ENCODE peak calls at places on chromosomes 12 and 14, in seven cellular contexts. L is tibial artery; F is dorsolateral prefrontal cortex; W is effector memory CD4-positive, alpha-beta T cell; K is Peyer's patch; P is AG04450; J is tibial nerve. H is an unnamed sample.

GRCh38 chr12:68018315-68018714 is 29.1 kb downstream of the IFNG-AS1 start:
- DNase-seq in J (no peak), P (no peak), L (no peak), W (no peak), F (no peak), K (no peak), H (no peak)

GRCh38 chr14:106372870-106373657 is 846.7 kb downstream of the TMEM121 start:
- DNase-seq in K (peak; percentile 88), P (no peak), F (no peak), W (peak; percentile 69), J (no peak), L (no peak), H (no peak)

GRCh38 chr12:131756441-131756840 is 45.6 kb downstream of the SFSWAP start:
- DNase-seq in W (no peak), J (no peak), L (no peak), F (no peak), P (no peak), K (no peak), H (no peak)

GRCh38 chr12:85036241-85036707 is at the start of the genes LRRIQ1 and TSPAN19:
- DNase-seq in P (peak; percentile 47), W (no peak), F (peak; percentile 60), L (peak; percentile 29), J (peak; percentile 23), K (no peak), H (peak; percentile 29)

GRCh38 chr12:42298887-42299286 is 27.0 kb downstream of the ZCRB1 start:
- DNase-seq in F (no peak), J (no peak), P (no peak), K (no peak), L (no peak), W (no peak), H (no peak)

GRCh38 chr14:75822522-75823288 is 159.1 kb downstream of the TGFB3 start:
- DNase-seq in L (no peak), W (no peak), K (no peak), J (no peak), P (peak; percentile 46), F (no peak), H (no peak)

GRCh38 chr14:51448831-51449665 is 202.7 kb upstream of the FRMD6 start:
- DNase-seq in P (peak; percentile 53), J (no peak), W (no peak), L (no peak), K (no peak), F (no peak), H (no peak)

GRCh38 chr14:75999511-76000190 is 14.1 kb downstream of the IFT43 start:
- DNase-seq in L (no peak), P (no peak), K (no peak), J (no peak), W (no peak), F (peak; percentile 49), H (no peak)

GRCh38 chr14:63478437-63478852 is 64.7 kb downstream of the PPP2R5E start:
- DNase-seq in W (no peak), P (no peak), J (no peak), K (no peak), F (no peak), L (no peak), H (no peak)

GRCh38 chr14:39499514-39499913 is 67.3 kb upstream of the FBXO33 start:
- DNase-seq in K (no peak), W (no peak), P (no peak), L (no peak), F (no peak), J (no peak), H (no peak)

GRCh38 chr14:75981426-75981825 is 369 bp downstream of the TGFB3 start:
- DNase-seq in L (peak; percentile 35), J (no peak), P (no peak), K (peak; percentile 27), W (no peak), F (peak; percentile 42), H (peak; percentile 12)

GRCh38 chr14:57714487-57714899 is 151.4 kb downstream of the SLC35F4 start:
- DNase-seq in L (no peak), P (no peak), K (no peak), W (no peak), J (no peak), F (no peak), H (no peak)

GRCh38 chr12:102920271-102920670 is 3.2 kb upstream of the PAH start:
- DNase-seq in W (no peak), P (no peak), L (no peak), J (no peak), K (no peak), F (no peak), H (no peak)

GRCh38 chr14:35669782-35670181 is 135.8 kb downstream of the INSM2 start:
- DNase-seq in P (peak; percentile 26), J (no peak), W (no peak), F (no peak), L (no peak), K (no peak), H (no peak)

GRCh38 chr12:117007618-117008017 is 91.6 kb downstream of the TESC start:
- DNase-seq in W (no peak), K (no peak), P (no peak), J (no peak), L (no peak), F (no peak), H (no peak)

GRCh38 chr12:96176575-96176974 is 17.6 kb upstream of the ELK3 start:
- DNase-seq in P (no peak), W (no peak), J (no peak), L (no peak), F (no peak), K (no peak), H (no peak)

GRCh38 chr12:47775100-47775911 is 2.3 kb downstream of the SLC48A1 start:
- DNase-seq in F (no peak), W (no peak), J (no peak), L (no peak), K (no peak), P (no peak), H (peak; percentile 47)

GRCh38 chr12:123962530-123962929 is 10.1 kb downstream of the CCDC92 start:
- DNase-seq in F (no peak), W (no peak), K (no peak), P (no peak), J (no peak), L (no peak), H (no peak)

GRCh38 chr12:48247181-48247966 is 44.3 kb upstream of the OR10AD1 start:
- DNase-seq in K (no peak), J (no peak), F (no peak), W (no peak), L (no peak), P (no peak), H (no peak)

GRCh38 chr12:124040286-124040685 is 67.3 kb downstream of the ZNF664 start:
- DNase-seq in F (no peak), P (no peak), L (no peak), J (no peak), W (no peak), K (no peak), H (no peak)

GRCh38 chr12:122072031-122072970 is 6.3 kb upstream of the MLXIP start:
- DNase-seq in W (no peak), J (no peak), F (no peak), K (no peak), P (no peak), L (peak; percentile 71), H (no peak)

GRCh38 chr14:55849833-55850232 is 268.4 kb upstream of the PELI2 start:
- DNase-seq in J (no peak), K (no peak), P (no peak), F (no peak), W (no peak), L (no peak), H (no peak)

GRCh38 chr14:50230601-50231474 is 540 bp downstream of the SOS2 start:
- DNase-seq in K (peak; percentile 53), L (peak; percentile 47), W (peak; percentile 15), P (peak; percentile 7), F (peak; percentile 47), J (peak; percentile 20), H (no peak)

GRCh38 chr12:31560516-31560915 is 30.4 kb downstream of the DENND5B start:
- DNase-seq in J (no peak), F (no peak), L (no peak), W (no peak), K (no peak), P (no peak), H (no peak)

GRCh38 chr14:75123991-75124390 is 2.9 kb downstream of the NEK9 start:
- DNase-seq in P (no peak), L (peak; percentile 26), W (no peak), J (no peak), F (no peak), K (no peak), H (no peak)

GRCh38 chr12:22084852-22085251 is 38.8 kb downstream of the CMAS start:
- DNase-seq in W (no peak), K (no peak), J (no peak), L (no peak), P (no peak), F (no peak), H (no peak)

GRCh38 chr12:128695697-128696096 is 128.1 kb downstream of the SLC15A4 start:
- DNase-seq in P (no peak), F (no peak), L (no peak), J (no peak), W (no peak), K (no peak), H (no peak)

DNA sequence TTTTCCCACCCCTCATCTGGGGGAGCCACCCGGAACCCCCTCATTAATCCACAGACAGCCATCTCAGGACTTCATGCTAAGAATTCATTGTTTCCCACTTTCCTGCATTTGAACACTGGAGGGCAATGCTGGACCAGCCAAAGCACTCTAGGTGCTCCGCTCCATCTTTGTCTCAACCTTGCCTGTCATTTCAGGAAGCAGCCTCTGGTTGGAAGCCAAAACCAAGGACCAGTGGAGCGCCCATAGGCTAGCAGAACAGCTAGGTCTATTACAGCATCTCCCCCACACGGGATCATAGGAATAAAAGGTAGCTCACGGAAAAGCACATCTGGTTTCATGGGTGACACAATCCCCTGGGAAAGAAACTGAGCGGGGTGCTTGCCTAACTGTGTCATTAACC is 197.1 kb downstream of the DAD1 start:
- DNase-seq in F (peak; percentile 63), J (no peak), P (peak; percentile 37), W (no peak), K (peak; percentile 39), L (peak; percentile 40), H (peak; percentile 38)
- H3K27ac ChIP-seq in F (no peak overlapping the region), J (no peak overlapping the region), P (no peak overlapping the region), W (no peak overlapping the region), K (no peak overlapping the region), L (no peak overlapping the region), H (no peak overlapping the region)

GRCh38 chr12:57755194-57755453 is 221 bp downstream of the MARCHF9 start:
- DNase-seq in W (no peak), K (no peak), L (no peak), F (no peak), J (no peak), P (no peak), H (no peak)
- H3K27ac ChIP-seq in W (peak overlapping the region; percentile 80), K (peak overlapping the region; percentile 90), L (peak overlapping the region; percentile 59), F (peak overlapping the region; percentile 57), J (peak overlapping the region; percentile 58), P (no peak overlapping the region), H (no peak overlapping the region)

DNA sequence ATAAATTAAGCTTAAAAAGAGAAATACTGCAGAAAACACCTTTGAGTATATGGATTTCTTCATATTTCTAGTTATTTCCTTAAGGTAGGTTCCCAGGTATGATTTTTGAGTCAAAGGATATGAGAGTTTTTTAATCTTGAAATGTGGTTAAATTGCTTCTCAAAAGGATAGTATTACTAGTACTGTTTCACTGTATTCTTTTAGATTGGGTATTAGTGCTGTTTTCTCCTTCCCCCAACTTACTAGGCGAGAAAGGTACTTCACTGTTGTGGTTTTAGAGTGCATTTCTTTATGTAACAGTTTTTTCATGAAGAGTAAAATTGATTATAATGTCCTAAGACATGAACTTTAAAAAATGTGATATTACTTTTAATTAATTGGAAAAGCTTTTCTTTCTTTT is 13.5 kb downstream of the FRS2 start:
- DNase-seq in L (no peak), J (no peak), W (no peak), F (no peak), P (no peak), K (no peak), H (no peak)
- H3K27ac ChIP-seq in L (no peak overlapping the region), J (no peak overlapping the region), W (no peak overlapping the region), F (no peak overlapping the region), P (no peak overlapping the region), K (no peak overlapping the region), H (no peak overlapping the region)

GRCh38 chr14:24398298-24398942 is 383 bp upstream of the NYNRIN start:
- DNase-seq in W (no peak), P (no peak), K (no peak), L (no peak), J (no peak), F (no peak), H (no peak)
- H3K27ac ChIP-seq in W (no peak overlapping the region), P (no peak overlapping the region), K (peak overlapping the region; percentile 53), L (peak overlapping the region; percentile 74), J (peak overlapping the region; percentile 80), F (no peak overlapping the region), H (no peak overlapping the region)

H was measured in substantia nigra.